ENCODE peak calls at places on chromosomes 11 and 22, in five cellular contexts. V is gastrocnemius medialis; Z is left lung; B is upper lobe of left lung; C is CD8-positive, alpha-beta T cell. W is an unnamed sample. For H3K4me1, the result is how much of the 10 kb centered on the place peaks cover.

GRCh38 chr11:19903620-19904069 is 191.0 kb downstream of the NAV2 start:
- DNase-seq in C (no peak), Z (no peak), B (peak), V (peak), W (peak)

GRCh38 chr22:47065756-47066615 is 303.5 kb downstream of the TBC1D22A start:
- DNase-seq in V (no peak), C (no peak), Z (peak), B (no peak), W (no peak)

GRCh38 chr11:74269161-74269809 is 42.2 kb downstream of the P4HA3 start:
- DNase-seq in B (no peak), Z (no peak), V (no peak), C (no peak), W (no peak)

GRCh38 chr11:67698247-67698646 is 23.8 kb upstream of the ALDH3B2 start:
- DNase-seq in B (no peak), C (no peak), Z (no peak), V (no peak), W (peak)

GRCh38 chr11:133966924-133967598 is 10.3 kb upstream of the IGSF9B start:
- DNase-seq in B (no peak), V (no peak), C (peak), Z (peak), W (no peak)

GRCh38 chr11:102914238-102915043 is 39.7 kb upstream of the MMP12 start:
- DNase-seq in V (no peak), B (no peak), Z (no peak), C (no peak), W (no peak)

GRCh38 chr11:77252555-77253270 is 48.8 kb downstream of the GDPD4 start:
- DNase-seq in C (no peak), B (no peak), V (no peak), Z (no peak), W (no peak)

GRCh38 chr11:58513747-58514367 is 6.0 kb upstream of the OR5B21 start:
- DNase-seq in B (no peak), C (no peak), V (no peak), Z (no peak), W (no peak)

GRCh38 chr11:111429066-111429506 is 50.0 kb upstream of the POU2AF1 start:
- DNase-seq in B (peak), C (no peak), Z (no peak), V (peak), W (peak)

GRCh38 chr22:44147036-44147645 is 33.6 kb upstream of the PARVG start:
- DNase-seq in Z (no peak), C (no peak), B (no peak), V (no peak), W (no peak)

GRCh38 chr11:47062736-47063135 is 113.9 kb downstream of the ARFGAP2 start:
- DNase-seq in C (no peak), Z (no peak), V (no peak), B (no peak), W (no peak)

GRCh38 chr11:105296806-105297205 is 157.2 kb upstream of the CARD18 start:
- DNase-seq in B (no peak), V (no peak), Z (no peak), C (no peak), W (no peak)

GRCh38 chr11:57196556-57196955 is 14.8 kb downstream of the LRRC55 start:
- DNase-seq in B (no peak), V (no peak), Z (no peak), C (no peak), W (no peak)

GRCh38 chr22:36352775-36353507 is 34.8 kb downstream of the MYH9 start:
- DNase-seq in C (no peak), Z (peak), B (no peak), V (no peak), W (no peak)

GRCh38 chr22:19514831-19515565 is 9.2 kb downstream of the CLDN5 start:
- DNase-seq in Z (no peak), C (no peak), B (no peak), V (no peak), W (no peak)

GRCh38 chr22:50526849-50527801 is 1.7 kb upstream of the SCO2 start:
- DNase-seq in Z (peak), V (peak), C (no peak), B (peak), W (peak)

GRCh38 chr11:725624-726202 is 19.7 kb downstream of the EPS8L2 start:
- DNase-seq in Z (no peak), C (no peak), B (no peak), V (no peak), W (peak)

GRCh38 chr11:13445588-13445987 is 17.4 kb downstream of the BTBD10 start:
- DNase-seq in B (no peak), V (no peak), C (no peak), Z (no peak), W (no peak)

GRCh38 chr11:96607890-96608558 is 218.2 kb downstream of the JRKL start:
- DNase-seq in Z (no peak), C (no peak), B (no peak), V (no peak), W (no peak)

GRCh38 chr11:34091825-34092224 is 13.6 kb upstream of the NAT10 start:
- DNase-seq in B (no peak), C (no peak), V (no peak), Z (no peak), W (no peak)

GRCh38 chr11:34668583-34669053 is 47.7 kb downstream of the EHF start:
- DNase-seq in B (no peak), V (no peak), C (no peak), Z (no peak), W (no peak)

GRCh38 chr11:16820324-16821092 is 82.1 kb downstream of the C11orf58 start:
- DNase-seq in B (peak), C (peak), V (peak), Z (peak), W (peak)

DNA sequence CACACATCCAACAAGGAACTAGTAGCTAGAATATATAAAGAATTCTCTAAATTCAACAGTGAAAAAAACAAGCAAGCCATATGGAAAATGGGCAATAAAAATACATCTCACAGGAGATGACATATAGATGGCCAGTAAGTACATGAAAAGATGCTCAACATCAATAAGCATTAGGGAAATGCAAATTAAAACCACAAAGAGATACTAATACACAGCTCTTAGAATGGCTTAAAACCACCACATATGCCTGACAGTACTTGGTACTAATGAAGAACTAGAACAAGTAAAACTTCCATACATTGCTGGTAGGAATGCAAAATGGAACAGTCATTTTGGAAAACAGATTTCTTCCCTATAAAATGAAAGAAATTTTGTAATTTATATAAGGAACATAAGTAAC is 71.6 kb upstream of the GAB2 start:
- DNase-seq in V (no peak), Z (no peak), C (no peak), B (no peak), W (no peak)
- H3K4me1 ChIP-seq in V (under half), Z (under half), C (under half), B (under half), W (under half)

GRCh38 chr11:11980200-11980599 is 28.2 kb downstream of the DKK3 start:
- DNase-seq in C (no peak), B (no peak), Z (no peak), V (no peak), W (no peak)

GRCh38 chr11:11981840-11982239 is 26.6 kb downstream of the DKK3 start:
- DNase-seq in C (no peak), B (no peak), Z (no peak), V (no peak), W (no peak)

GRCh38 chr11:11982461-11982860 is 26.0 kb downstream of the DKK3 start:
- DNase-seq in Z (no peak), V (no peak), B (no peak), C (no peak), W (no peak)

GRCh38 chr11:11980841-11981308 is 27.6 kb downstream of the DKK3 start:
- DNase-seq in C (no peak), Z (no peak), V (no peak), B (no peak), W (no peak)

GRCh38 chr11:11981364-11981763 is 27.1 kb downstream of the DKK3 start:
- DNase-seq in V (no peak), Z (no peak), B (no peak), C (no peak), W (no peak)
- TF ChIP-seq CTCF in V (no peak), Z (no peak), B (no peak), C (no peak), W (no peak)

GRCh38 chr11:44566952-44567875 is 1.8 kb downstream of the CD82 start:
- DNase-seq in Z (no peak), B (no peak), C (no peak), V (no peak), W (no peak)

GRCh38 chr11:44565008-44565745 is at the start of gene CD82:
- DNase-seq in Z (peak), B (peak), V (peak), C (peak), W (peak)

GRCh38 chr11:44564653-44565007 is 833 bp upstream of the CD82 start:
- DNase-seq in V (peak), C (no peak), Z (peak), B (peak), W (peak)

GRCh38 chr11:44566559-44566949 is 1.1 kb downstream of the CD82 start:
- DNase-seq in B (no peak), C (no peak), V (no peak), Z (no peak), W (no peak)

GRCh38 chr11:44565746-44566558 is 489 bp downstream of the CD82 start:
- DNase-seq in B (peak), V (no peak), C (no peak), Z (no peak), W (no peak)
- H3K4me1 ChIP-seq in B (half or more), V (under half), C (under half), Z (under half), W (under half)

GRCh38 chr22:33385611-33386010 is 327.4 kb upstream of the SYN3 start:
- DNase-seq in V (no peak), C (no peak), Z (no peak), B (no peak), W (no peak)

GRCh38 chr22:33391298-33391697 is 333.1 kb upstream of the SYN3 start:
- DNase-seq in V (no peak), B (no peak), C (no peak), Z (no peak), W (no peak)

GRCh38 chr22:33386270-33386669 is 328.1 kb upstream of the SYN3 start:
- DNase-seq in Z (no peak), V (no peak), C (no peak), B (no peak), W (no peak)

GRCh38 chr22:33393432-33393831 is 335.3 kb upstream of the SYN3 start:
- DNase-seq in Z (no peak), B (no peak), V (no peak), C (no peak), W (no peak)

GRCh38 chr22:33389927-33390326 is 331.7 kb upstream of the SYN3 start:
- DNase-seq in V (no peak), C (no peak), Z (no peak), B (no peak), W (no peak)
- TF ChIP-seq CTCF in V (no peak), C (no peak), Z (no peak), B (no peak), W (no peak)

DNA sequence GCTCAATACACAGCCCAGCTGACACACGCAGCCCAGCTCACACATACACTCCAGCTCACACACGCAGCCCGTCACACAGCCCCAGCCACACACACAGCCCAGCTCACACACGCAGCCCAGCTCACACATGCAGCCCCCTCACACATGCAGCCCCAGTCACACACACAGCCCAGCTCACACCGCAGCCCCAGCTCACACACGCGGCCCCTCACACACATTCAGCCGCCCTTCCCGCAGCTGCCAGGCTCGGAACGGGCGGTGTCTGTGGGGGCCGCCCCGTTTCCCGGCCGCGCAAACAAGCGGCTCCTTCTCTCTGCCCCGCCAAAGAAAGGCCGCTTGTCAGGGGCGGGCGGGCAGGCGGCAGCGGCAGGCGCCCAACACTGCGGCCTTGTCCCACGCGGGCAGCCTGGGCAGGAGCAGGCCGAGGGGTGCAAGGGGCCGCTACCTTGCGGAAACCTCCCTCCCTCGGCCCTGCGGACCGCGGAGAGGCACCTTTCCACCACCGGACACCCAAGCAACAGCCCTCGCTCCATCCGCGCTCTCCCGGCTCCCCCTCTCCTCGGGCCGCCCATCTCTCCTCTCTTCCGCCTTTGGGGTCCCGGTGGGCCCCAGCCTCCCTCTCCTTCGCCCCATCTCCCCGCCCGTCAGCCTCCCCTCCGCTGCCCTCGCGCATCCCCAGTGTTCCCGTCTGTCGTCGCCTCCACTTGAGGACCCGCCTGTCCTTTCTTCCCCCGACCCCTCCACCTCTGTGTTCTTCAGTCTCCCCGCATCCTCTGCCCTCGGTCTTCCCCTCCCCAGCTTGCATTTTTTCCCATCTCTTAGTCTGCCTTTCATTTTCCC is 2.2 kb downstream of the PHLDB1 start:
- DNase-seq in V (no peak), B (no peak), C (no peak), Z (no peak), W (no peak)
- H3K4me1 ChIP-seq in V (under half), B (half or more), C (under half), Z (under half), W (under half)

GRCh38 chr11:64118871-64119495 is 46.9 kb downstream of the MACROD1 start:
- DNase-seq in B (no peak), Z (no peak), C (no peak), V (no peak), W (no peak)

GRCh38 chr11:64115751-64116522 is 50.0 kb downstream of the MACROD1 start:
- DNase-seq in Z (no peak), C (no peak), V (no peak), B (no peak), W (no peak)

GRCh38 chr11:64119748-64120147 is 46.2 kb downstream of the MACROD1 start:
- DNase-seq in V (no peak), C (no peak), B (no peak), Z (no peak), W (no peak)

GRCh38 chr11:64120951-64121569 is 44.9 kb downstream of the MACROD1 start:
- DNase-seq in C (no peak), Z (no peak), B (peak), V (peak), W (peak)

DNA sequence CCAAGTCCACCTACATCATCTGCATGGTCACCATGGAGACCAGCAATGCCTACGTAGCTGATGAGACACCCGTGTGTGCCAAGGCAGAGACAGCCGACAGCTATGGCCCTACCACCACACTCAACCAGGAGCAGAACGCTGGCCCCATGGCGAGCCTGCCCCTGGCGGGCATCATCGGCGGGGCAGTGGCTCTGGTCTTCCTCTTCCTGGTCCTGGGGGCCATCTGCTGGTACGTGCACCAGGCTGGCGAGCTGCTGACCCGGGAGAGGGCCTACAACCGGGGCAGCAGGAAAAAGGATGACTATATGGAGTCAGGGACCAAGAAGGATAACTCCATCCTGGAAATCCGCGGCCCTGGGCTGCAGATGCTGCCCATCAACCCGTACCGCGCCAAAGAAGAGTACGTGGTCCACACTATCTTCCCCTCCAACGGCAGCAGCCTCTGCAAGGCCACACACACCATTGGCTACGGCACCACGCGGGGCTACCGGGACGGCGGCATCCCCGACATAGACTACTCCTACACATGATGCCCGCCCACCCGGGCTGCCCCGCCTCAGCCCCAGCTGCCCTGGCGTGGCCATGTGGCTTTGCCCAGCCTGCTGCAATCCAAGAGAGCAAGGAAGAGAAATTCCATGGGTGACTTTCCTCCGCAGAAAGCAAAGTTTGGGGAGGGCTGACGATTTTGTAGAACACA is 48.0 kb downstream of the MACROD1 start:
- DNase-seq in C (no peak), Z (no peak), V (no peak), B (no peak), W (no peak)
- TF ChIP-seq CTCF in C (no peak), Z (no peak), V (no peak), B (no peak), W (no peak)

DNA sequence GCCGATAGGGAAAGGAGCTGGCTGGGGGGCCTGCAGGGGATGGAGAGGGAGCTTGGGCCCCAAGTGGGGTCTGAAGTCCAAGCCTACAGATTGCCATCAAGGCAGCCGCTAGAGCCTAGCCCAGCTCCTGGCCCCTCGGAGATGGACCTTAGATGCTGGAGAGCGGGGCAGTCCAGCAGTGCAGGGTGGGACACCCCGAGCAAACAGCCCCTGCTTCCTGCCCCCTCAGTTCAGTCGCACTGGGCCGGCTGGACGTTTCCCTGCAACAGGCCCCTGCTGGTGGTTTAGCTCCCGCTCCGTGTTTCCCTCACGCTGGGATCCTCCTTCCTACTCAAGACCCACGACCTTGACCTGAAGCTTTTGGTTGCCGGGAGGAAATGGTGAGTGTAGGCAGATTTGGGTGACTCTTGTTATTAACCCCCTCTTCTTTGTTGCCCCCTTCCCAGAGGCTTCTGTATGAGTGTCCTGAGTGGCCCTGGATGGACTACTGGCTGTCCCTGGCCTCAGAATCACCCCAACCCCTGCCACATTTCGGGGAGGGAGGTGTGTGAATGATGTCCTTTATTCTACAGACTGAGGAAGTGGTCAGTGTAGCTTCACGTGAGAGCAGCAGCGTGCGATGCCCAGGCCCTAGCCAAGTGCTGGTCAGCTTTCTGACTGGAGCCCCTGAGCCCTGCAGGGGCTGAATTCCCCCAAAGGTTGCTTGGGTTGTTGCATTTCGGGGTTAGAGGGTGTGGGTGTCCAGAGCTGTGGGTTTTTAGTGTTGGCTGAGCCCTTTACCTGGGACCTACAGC is 2.7 kb downstream of the ST3GAL4 start:
- DNase-seq in Z (no peak), C (no peak), B (no peak), V (no peak), W (no peak)
- H3K4me1 ChIP-seq in Z (under half), C (under half), B (under half), V (under half), W (under half)

GRCh38 chr11:113881856-113882255 is 6.5 kb upstream of the USP28 start:
- DNase-seq in C (no peak), Z (no peak), V (no peak), B (no peak), W (no peak)
- TF ChIP-seq CTCF in C (no peak), Z (no peak), V (no peak), B (no peak), W (no peak)